ENCODE peak calls at places on chromosomes 5 and 9, in four cellular contexts. C is SK-N-SH, A is H1, S is K562. W is an unnamed sample.

GRCh38 chr9:78954286-78954685 is 617.5 kb upstream of the TLE4 start:
- DNase-seq in S (no peak), A (no peak), C (no peak), W (no peak)

GRCh38 chr5:87410941-87411340 is 1.8 kb downstream of the CCNH start:
- DNase-seq in C (no peak), A (no peak), S (no peak), W (no peak)

GRCh38 chr5:143826909-143827514 is 15.1 kb downstream of the HMHB1 start:
- DNase-seq in S (no peak), C (no peak), A (no peak), W (no peak)

GRCh38 chr5:55231476-55232193 is 1.8 kb downstream of the CCNO start:
- DNase-seq in A (no peak), C (peak), S (no peak), W (peak)

GRCh38 chr5:103587185-103587748 is 24.7 kb upstream of the NUDT12 start:
- DNase-seq in S (no peak), A (no peak), C (peak), W (no peak)

GRCh38 chr9:121876212-121876611 is 216.9 kb downstream of the TTLL11 start:
- DNase-seq in A (no peak), S (no peak), C (no peak), W (no peak)

GRCh38 chr9:133578524-133579230 is 30.5 kb downstream of the FAM163B start:
- DNase-seq in C (no peak), A (no peak), S (no peak), W (no peak)

GRCh38 chr5:6194261-6194875 is 184.0 kb downstream of the MED10 start:
- DNase-seq in C (no peak), S (no peak), A (no peak), W (no peak)

GRCh38 chr5:180084638-180085561 is 13.3 kb upstream of the RNF130 start:
- DNase-seq in A (no peak), S (peak), C (peak), W (no peak)

GRCh38 chr5:142795246-142795645 is 25.1 kb downstream of the ARHGAP26 start:
- DNase-seq in A (no peak), S (no peak), C (no peak), W (no peak)
- TF ChIP-seq TEAD4 in A (no peak), S (no peak), C (no peak), W (no peak)

DNA sequence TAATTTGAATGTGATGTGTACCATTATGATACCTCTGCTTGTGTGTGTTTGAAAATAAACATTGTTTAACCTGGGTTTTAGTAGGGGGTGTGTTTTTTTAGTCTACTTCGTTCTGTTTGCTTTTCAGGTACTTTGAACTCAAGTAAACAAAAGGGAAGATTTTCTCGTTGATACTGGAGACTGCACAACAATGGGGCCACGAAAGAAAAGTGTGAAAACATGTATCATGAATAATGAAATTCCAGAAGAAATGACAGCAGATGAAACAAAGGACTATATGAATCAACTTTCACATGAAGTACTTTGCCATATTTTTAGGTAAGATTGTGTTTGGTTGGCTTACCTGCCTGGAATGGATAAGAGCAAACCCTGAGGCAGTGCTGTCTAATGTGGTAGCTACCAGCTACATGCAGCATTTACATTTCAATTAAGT is 10.8 kb downstream of the FBXO38 start:
- DNase-seq in A (no peak), S (no peak), C (no peak), W (no peak)
- TF ChIP-seq TEAD4 in A (no peak), S (no peak), C (no peak), W (no peak)

GRCh38 chr5:32474201-32474854 is 29.8 kb upstream of the ZFR start:
- DNase-seq in A (no peak), S (no peak), C (no peak), W (no peak)
- TF ChIP-seq TEAD4 in A (no peak), S (no peak), C (no peak), W (no peak)

DNA sequence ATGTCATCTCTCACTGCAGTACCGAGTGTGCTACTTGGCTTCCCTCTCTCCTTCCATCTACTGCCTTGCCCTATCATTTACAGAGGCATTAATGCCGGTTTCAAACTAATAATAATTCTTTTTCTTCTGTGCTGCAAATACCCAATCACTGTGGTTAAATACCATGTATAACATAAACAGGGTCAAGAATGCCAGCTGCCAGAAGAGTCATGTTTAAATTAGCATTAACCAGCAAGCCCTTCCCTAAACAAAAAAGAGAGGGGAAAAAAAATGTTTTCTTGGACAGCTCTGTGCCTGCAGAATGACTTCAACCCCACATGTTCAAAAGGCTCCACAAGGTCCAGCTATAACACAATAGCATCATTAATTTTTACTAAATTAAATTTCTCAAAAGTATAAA is 4.1 kb downstream of the LPAR1 start:
- DNase-seq in C (no peak), A (no peak), S (no peak), W (no peak)
- TF ChIP-seq TEAD4 in C (no peak), A (no peak), S (no peak), W (no peak)

W was measured in WTC11.